ENCODE peak calls at places on chromosomes 11 and 22, in five cellular contexts. D is GM12892, E is SK-N-SH, H is HepG2, P is GM12878. T is an unnamed sample.

GRCh38 chr11:63635762-63636465 is 21.7 kb upstream of the PLAAT3 start:
- DNase-seq in D (peak; percentile 36), E (peak; percentile 67), H (peak; percentile 47), P (peak; percentile 20), T (peak; percentile 37)

GRCh38 chr11:115333106-115333505 is 171.1 kb downstream of the CADM1 start:
- DNase-seq in D (no peak), E (no peak), H (no peak), P (no peak), T (no peak)

GRCh38 chr11:64321026-64321425 is 3.1 kb downstream of the PRDX5 start:
- DNase-seq in D (no peak), E (no peak), H (no peak), P (no peak), T (no peak)

GRCh38 chr11:66868726-66869291 is 11.9 kb downstream of the LRFN4 start:
- DNase-seq in D (peak; percentile 94), E (peak; percentile 71), H (peak; percentile 82), P (peak; percentile 40), T (peak; percentile 95)

GRCh38 chr11:17722000-17722643 is 2.8 kb downstream of the MYOD1 start:
- DNase-seq in D (no peak), E (peak; percentile 70), H (no peak), P (no peak), T (no peak)

GRCh38 chr11:12552677-12553076 is 121.5 kb upstream of the TEAD1 start:
- DNase-seq in D (no peak), E (no peak), H (no peak), P (no peak), T (no peak)

GRCh38 chr11:17300372-17300771 is 23.8 kb downstream of the NUCB2 start:
- DNase-seq in D (no peak), E (no peak), H (no peak), P (no peak), T (no peak)

GRCh38 chr11:13701506-13701905 is 33.0 kb downstream of the FAR1 start:
- DNase-seq in D (no peak), E (no peak), H (peak; percentile 3), P (no peak), T (no peak)

GRCh38 chr11:76151561-76152085 is 54.7 kb downstream of the WNT11 start:
- DNase-seq in D (no peak), E (no peak), H (no peak), P (no peak), T (no peak)

GRCh38 chr11:61907871-61908729 is 9.3 kb downstream of the RAB3IL1 start:
- DNase-seq in D (no peak), E (no peak), H (no peak), P (no peak), T (no peak)

GRCh38 chr11:118609380-118610219 is 2.2 kb downstream of the PHLDB1 start:
- DNase-seq in D (no peak), E (no peak), H (no peak), P (no peak), T (no peak)

GRCh38 chr11:8338138-8338537 is 74.5 kb upstream of the LMO1 start:
- DNase-seq in D (peak; percentile 64), E (peak; percentile 94), H (peak; percentile 18), P (no peak), T (peak; percentile 65)

GRCh38 chr22:22424210-22424800 is 84.2 kb downstream of the ZNF280B start:
- DNase-seq in D (no peak), E (no peak), H (no peak), P (no peak), T (no peak)

GRCh38 chr11:57888385-57888784 is 126.8 kb downstream of the CTNND1 start:
- DNase-seq in D (no peak), E (no peak), H (no peak), P (no peak), T (no peak)

GRCh38 chr11:74877132-74877531 is 71.8 kb downstream of the XRRA1 start:
- DNase-seq in D (no peak), E (no peak), H (no peak), P (no peak), T (no peak)

GRCh38 chr22:41481131-41481830 is 12.4 kb downstream of the ACO2 start:
- DNase-seq in D (no peak), E (no peak), H (no peak), P (no peak), T (no peak)

GRCh38 chr22:28810839-28811491 is 10.6 kb upstream of the XBP1 start:
- DNase-seq in D (no peak), E (no peak), H (peak; percentile 96), P (no peak), T (no peak)

GRCh38 chr11:130448416-130449068 is at the start of gene ADAMTS15:
- DNase-seq in D (no peak), E (peak; percentile 81), H (peak; percentile 9), P (no peak), T (no peak)

GRCh38 chr22:42863349-42863911 is 6.4 kb upstream of the ARFGAP3 start:
- DNase-seq in D (no peak), E (no peak), H (no peak), P (peak; percentile 46), T (no peak)

GRCh38 chr22:41075946-41076345 is 16.4 kb upstream of the EP300 start:
- DNase-seq in D (no peak), E (no peak), H (no peak), P (no peak), T (no peak)

GRCh38 chr11:108474664-108475485 is 7.5 kb upstream of the C11orf65 start:
- DNase-seq in D (no peak), E (no peak), H (no peak), P (no peak), T (no peak)

GRCh38 chr11:18527512-18527911 is 770 bp upstream of the TSG101 start:
- DNase-seq in D (no peak), E (peak; percentile 10), H (no peak), P (no peak), T (no peak)

GRCh38 chr11:64268687-64269379 is 15.6 kb downstream of the BAD start:
- DNase-seq in D (no peak), E (peak; percentile 77), H (peak; percentile 33), P (no peak), T (no peak)

DNA sequence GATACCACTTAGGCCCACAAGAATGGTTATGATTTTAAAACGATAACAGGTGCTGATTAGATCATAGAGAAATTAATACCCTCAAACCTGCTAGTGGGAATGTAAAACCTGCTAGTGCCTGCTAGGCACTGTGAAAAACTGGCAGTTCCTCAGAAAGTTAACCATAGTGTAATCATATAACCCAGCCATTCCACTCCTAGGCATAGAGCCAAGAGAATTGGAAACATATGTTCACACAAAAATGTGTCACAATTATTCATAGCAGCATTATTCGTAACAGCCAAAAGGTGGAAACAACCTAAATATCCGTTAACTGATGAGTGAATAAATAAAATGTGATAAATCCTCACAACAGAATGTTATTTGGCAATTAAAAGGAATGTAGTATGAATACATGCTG is 122.2 kb upstream of the SYN3 start:
- DNase-seq in D (no peak), E (no peak), H (no peak), P (no peak), T (no peak)
- TF ChIP-seq TAF1 in D (no peak), E (no peak), H (no peak), P (no peak), T (no peak)

GRCh38 chr22:36761553-36762240 is 14.2 kb downstream of the IFT27 start:
- DNase-seq in D (no peak), E (no peak), H (no peak), P (no peak), T (no peak)
- TF ChIP-seq TAF1 in D (no peak), E (no peak), H (no peak), P (no peak), T (no peak)

DNA sequence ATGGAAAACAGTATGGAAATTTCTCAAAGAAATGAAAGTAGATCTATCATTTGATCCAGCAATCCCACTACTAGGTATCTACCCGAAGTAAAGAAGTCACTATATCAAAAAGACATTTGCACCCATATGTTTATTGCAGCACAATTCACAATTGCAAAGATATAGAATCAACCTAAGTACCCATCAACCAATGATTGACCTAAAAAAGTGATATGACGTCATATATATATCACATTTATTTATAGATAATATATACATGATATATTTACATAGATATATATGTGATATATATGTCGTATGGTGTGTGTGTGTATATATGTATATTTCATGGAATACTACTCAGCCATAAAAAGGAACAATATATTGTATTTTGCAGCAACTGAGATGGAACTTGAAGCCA is 188.3 kb upstream of the ARHGAP42 start:
- DNase-seq in D (no peak), E (no peak), H (no peak), P (no peak), T (no peak)
- TF ChIP-seq TAF1 in D (no peak), E (no peak), H (no peak), P (no peak), T (no peak)

GRCh38 chr22:24975813-24976341 is 23.4 kb downstream of the KIAA1671 start:
- DNase-seq in D (no peak), E (no peak), H (no peak), P (no peak), T (no peak)

GRCh38 chr22:24978308-24978707 is 25.8 kb downstream of the KIAA1671 start:
- DNase-seq in D (no peak), E (no peak), H (no peak), P (no peak), T (no peak)

GRCh38 chr22:24975125-24975640 is 22.7 kb downstream of the KIAA1671 start:
- DNase-seq in D (no peak), E (no peak), H (no peak), P (no peak), T (no peak)

GRCh38 chr22:24976442-24977218 is 24.1 kb downstream of the KIAA1671 start:
- DNase-seq in D (no peak), E (no peak), H (no peak), P (no peak), T (no peak)

DNA sequence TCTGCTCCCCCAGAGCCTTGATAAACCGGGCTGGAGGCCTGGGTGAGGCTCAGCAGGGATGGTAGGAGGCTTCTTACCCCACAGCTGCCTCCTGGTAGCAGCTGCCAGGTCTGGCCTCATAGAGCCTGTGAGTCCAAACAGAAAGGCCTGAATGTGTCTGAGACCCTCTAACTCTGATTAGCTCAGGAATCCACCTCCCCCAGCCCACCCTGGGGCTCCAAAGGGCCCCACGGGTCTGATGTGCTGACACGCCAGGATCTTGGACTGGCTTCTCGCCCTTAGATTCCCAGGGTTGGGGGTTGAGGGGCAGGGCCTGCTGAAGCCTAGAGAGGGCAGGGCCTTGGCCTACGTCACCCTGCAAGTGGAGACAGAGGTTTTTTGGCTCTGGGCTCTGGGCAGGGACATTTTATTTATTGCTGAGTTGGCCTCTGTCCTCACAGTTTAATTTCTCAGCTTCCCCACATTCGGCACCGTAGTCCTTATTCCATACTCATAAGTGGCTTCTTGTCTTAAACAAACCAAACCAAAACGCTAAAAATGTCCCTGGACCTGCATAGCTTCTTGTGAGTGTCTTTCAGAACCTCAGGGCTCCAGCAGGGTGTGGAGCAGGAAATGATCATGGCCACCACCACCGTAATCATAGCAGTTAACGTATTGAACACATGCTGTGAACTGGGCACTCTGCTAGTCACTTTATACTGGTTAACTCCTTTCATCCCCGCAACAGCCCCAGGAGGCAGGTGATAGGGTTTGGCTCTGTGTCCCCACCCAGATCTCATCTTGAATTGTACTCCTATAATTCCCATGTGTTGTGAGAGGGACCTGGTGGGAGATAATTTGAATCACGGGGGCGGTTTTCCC is 25.1 kb downstream of the KIAA1671 start:
- DNase-seq in D (no peak), E (no peak), H (no peak), P (no peak), T (no peak)
- TF ChIP-seq TAF1 in D (no peak), E (no peak), H (no peak), P (no peak), T (no peak)

T was measured in GM12891.